ENCODE peak calls at places on chromosomes 11 and 22, in five cellular contexts. P is effector memory CD4-positive, alpha-beta T cell; V is endothelial cell; N is HuH-7.5; E is uterus. R is an unnamed sample.

GRCh38 chr11:29324328-29324727 is 692.5 kb downstream of the KCNA4 start:
- DNase-seq in N (no peak), V (no peak), P (no peak), E (no peak), R (no peak)

GRCh38 chr11:70029115-70029830 is 48.8 kb upstream of the ANO1 start:
- DNase-seq in N (no peak), P (no peak), V (no peak), E (no peak), R (no peak)

GRCh38 chr11:128595775-128596174 is 8.4 kb upstream of the ETS1 start:
- DNase-seq in N (no peak), V (no peak), E (no peak), P (no peak), R (no peak)

GRCh38 chr11:103683581-103683980 is 352.9 kb upstream of the DDI1 start:
- DNase-seq in N (no peak), P (no peak), V (no peak), E (no peak), R (no peak)

GRCh38 chr11:69540118-69541000 is 58.9 kb downstream of the LINC01488 start:
- DNase-seq in E (peak), V (no peak), N (no peak), P (no peak), R (no peak)

GRCh38 chr11:59197990-59198389 is 14.7 kb downstream of the MPEG1 start:
- DNase-seq in E (peak), V (no peak), P (no peak), N (no peak), R (no peak)

GRCh38 chr11:64876835-64877341 is 1.5 kb downstream of the EHD1 start:
- DNase-seq in P (no peak), V (no peak), N (no peak), E (no peak), R (no peak)

GRCh38 chr11:13963949-13964770 is 1.6 kb downstream of the SPON1 start:
- DNase-seq in V (peak), E (peak), P (no peak), N (no peak), R (peak)

GRCh38 chr22:32717337-32718240 is 83.9 kb upstream of the TIMP3 start:
- DNase-seq in N (no peak), V (no peak), E (peak), P (no peak), R (no peak)

GRCh38 chr22:39661842-39662676 is 91.5 kb downstream of the CACNA1I start:
- DNase-seq in E (no peak), N (no peak), V (no peak), P (peak), R (peak)

GRCh38 chr11:72969894-72970335 is 155.7 kb downstream of the ATG16L2 start:
- DNase-seq in N (no peak), V (no peak), P (no peak), E (no peak), R (no peak)

GRCh38 chr11:119195680-119196079 is 10.4 kb downstream of the NHERF4 start:
- DNase-seq in P (no peak), V (peak), E (no peak), N (peak), R (no peak)

GRCh38 chr22:48979482-48979881 is 848.2 kb downstream of the BRD1 start:
- DNase-seq in N (no peak), E (no peak), V (no peak), P (no peak), R (no peak)

GRCh38 chr22:26615149-26615548 is 2.7 kb downstream of the CRYBB1 start:
- DNase-seq in N (no peak), P (no peak), E (no peak), V (no peak), R (no peak)

GRCh38 chr11:129620705-129621104 is 194.9 kb upstream of the TMEM45B start:
- DNase-seq in P (no peak), N (no peak), E (no peak), V (no peak), R (no peak)

GRCh38 chr11:64990222-64990918 is 6.4 kb downstream of the BATF2 start:
- DNase-seq in E (no peak), P (no peak), V (peak), N (no peak), R (no peak)

GRCh38 chr11:77003954-77004353 is 30.2 kb upstream of the B3GNT6 start:
- DNase-seq in N (no peak), V (no peak), E (no peak), P (no peak), R (no peak)

GRCh38 chr22:49290286-49290685 is 537.4 kb downstream of the BRD1 start:
- DNase-seq in V (no peak), N (no peak), P (no peak), E (no peak), R (no peak)

GRCh38 chr11:3669742-3670183 is 1.4 kb downstream of the CHRNA10 start:
- DNase-seq in P (no peak), V (no peak), N (no peak), E (no peak), R (no peak)

GRCh38 chr11:65225284-65226102 is 36.3 kb upstream of the POLA2 start:
- DNase-seq in V (peak), E (peak), N (peak), P (peak), R (peak)

GRCh38 chr11:122634507-122634906 is 21.0 kb upstream of the UBASH3B start:
- DNase-seq in N (no peak), E (peak), V (peak), P (no peak), R (no peak)

GRCh38 chr11:46969379-46969778 is 32.8 kb downstream of the CSTPP1 start:
- DNase-seq in P (no peak), V (no peak), E (no peak), N (no peak), R (no peak)

GRCh38 chr11:86440305-86440716 is 65.6 kb downstream of the CCDC81 start:
- DNase-seq in V (no peak), E (peak), P (no peak), N (no peak), R (no peak)

GRCh38 chr11:37449146-37449545 is 851.1 kb upstream of the RAG2 start:
- DNase-seq in V (no peak), P (no peak), E (no peak), N (no peak), R (no peak)

GRCh38 chr11:17294033-17294432 is 17.5 kb downstream of the NUCB2 start:
- DNase-seq in E (no peak), V (no peak), P (no peak), N (no peak), R (no peak)

GRCh38 chr11:1792461-1792860 is 28.7 kb upstream of the CTSD start:
- DNase-seq in P (no peak), E (no peak), V (no peak), N (no peak), R (no peak)

GRCh38 chr11:76376746-76377558 is 4.0 kb downstream of the THAP12 start:
- DNase-seq in N (no peak), P (no peak), E (no peak), V (no peak), R (no peak)

GRCh38 chr22:37186228-37186996 is 1.6 kb downstream of the C1QTNF6 start:
- DNase-seq in E (no peak), V (peak), N (no peak), P (peak), R (peak)

GRCh38 chr11:113873241-113873626 is 2.1 kb downstream of the USP28 start:
- DNase-seq in N (no peak), V (no peak), P (no peak), E (no peak), R (no peak)

GRCh38 chr11:102985850-102986249 is 30.3 kb upstream of the MMP13 start:
- DNase-seq in V (no peak), N (no peak), P (no peak), E (no peak), R (no peak)

GRCh38 chr11:17157773-17158172 is 50.0 kb downstream of the PIK3C2A start:
- DNase-seq in N (no peak), P (no peak), E (no peak), V (no peak), R (no peak)

GRCh38 chr11:120985718-120986569 is 38.0 kb upstream of the TBCEL start:
- DNase-seq in V (peak), E (peak), N (peak), P (no peak), R (peak)